ENCODE peak calls at places on chromosomes 3 and 15, in four cellular contexts. Y is T-cell; H is HTR-8/SVneo; T is activated CD8-positive, alpha-beta memory T cell treated with anti-CD3 and anti-CD28 coated beads for 24 hours. U is an unnamed sample.

GRCh38 chr3:71972031-71972430 is 187.1 kb upstream of the PROK2 start:
- DNase-seq in T (no peak), H (no peak), Y (no peak), U (no peak)

GRCh38 chr3:89372456-89372855 is 265.0 kb downstream of the EPHA3 start:
- DNase-seq in H (no peak), T (no peak), Y (no peak), U (no peak)

GRCh38 chr3:145915787-145916186 is 245.2 kb downstream of the PLOD2 start:
- DNase-seq in T (no peak), H (no peak), Y (no peak), U (no peak)

GRCh38 chr3:122305818-122306621 is 19.0 kb upstream of the CSTA start:
- DNase-seq in Y (no peak), T (no peak), H (no peak), U (no peak)

GRCh38 chr3:30597131-30597768 is 9.2 kb upstream of the TGFBR2 start:
- DNase-seq in H (peak), Y (no peak), T (no peak), U (no peak)

GRCh38 chr3:45596290-45596791 is 1.8 kb downstream of the LIMD1 start:
- DNase-seq in H (no peak), Y (no peak), T (peak), U (peak)

GRCh38 chr3:134432236-134432635 is 53.5 kb downstream of the ANAPC13 start:
- DNase-seq in T (no peak), H (no peak), Y (no peak), U (no peak)

GRCh38 chr3:62615258-62615840 is 242.0 kb upstream of the FEZF2 start:
- DNase-seq in H (no peak), T (no peak), Y (no peak), U (no peak)

GRCh38 chr3:142931222-142931621 is 32.3 kb downstream of the PAQR9 start:
- DNase-seq in T (no peak), Y (peak), H (no peak), U (no peak)

GRCh38 chr3:113227146-113227545 is 15.8 kb downstream of the BOC start:
- DNase-seq in H (no peak), T (no peak), Y (no peak), U (no peak)

GRCh38 chr3:185935465-185936263 is 2.1 kb downstream of the TRA2B start:
- DNase-seq in T (no peak), Y (no peak), H (no peak), U (no peak)

GRCh38 chr3:160331127-160331937 is 67.7 kb downstream of the IFT80 start:
- DNase-seq in T (no peak), Y (no peak), H (peak), U (no peak)

GRCh38 chr15:67508367-67508766 is 12.6 kb upstream of the C15orf61 start:
- DNase-seq in H (no peak), Y (no peak), T (no peak), U (no peak)

GRCh38 chr3:142285057-142285666 is 59.8 kb upstream of the GK5 start:
- DNase-seq in H (no peak), T (no peak), Y (no peak), U (no peak)

GRCh38 chr3:127580327-127581060 is 10.0 kb downstream of the TPRA1 start:
- DNase-seq in Y (no peak), H (no peak), T (no peak), U (no peak)

U was measured in naive B cell.